ENCODE peak calls at places on chromosomes 5 and 9, in seven cellular contexts. F is upper lobe of right lung, J is lower lobe of right lung, V is hepatocyte, Y is mammary epithelial cell, I is fibroblast of pulmonary artery, W is IMR-90. E is an unnamed sample.

GRCh38 chr9:92404437-92404836 is at the start of gene OGN:
- DNase-seq in F (no peak), I (peak), W (peak), Y (no peak), J (no peak), V (peak), E (peak)

GRCh38 chr5:159290741-159291140 is 27.7 kb downstream of the UBLCP1 start:
- DNase-seq in Y (peak), V (no peak), W (peak), I (no peak), F (no peak), J (no peak), E (no peak)

GRCh38 chr5:140540227-140540626 is 7.2 kb upstream of the EIF4EBP3 start:
- DNase-seq in Y (no peak), F (no peak), I (no peak), W (no peak), J (no peak), V (no peak), E (no peak)

GRCh38 chr5:144421411-144421810 is 250.7 kb downstream of the KCTD16 start:
- DNase-seq in Y (peak), V (peak), J (no peak), W (no peak), I (peak), F (no peak), E (no peak)

GRCh38 chr5:169280286-169280685 is 20.7 kb downstream of the SLIT3 start:
- DNase-seq in V (no peak), W (no peak), Y (no peak), J (no peak), F (no peak), I (no peak), E (no peak)

GRCh38 chr5:135846311-135846710 is 11.8 kb downstream of the SLC25A48 start:
- DNase-seq in Y (no peak), W (no peak), V (no peak), I (no peak), F (no peak), J (no peak), E (no peak)

GRCh38 chr9:128706671-128707381 is 4.5 kb downstream of the PKN3 start:
- DNase-seq in V (no peak), W (no peak), Y (no peak), I (no peak), F (peak), J (peak), E (no peak)

GRCh38 chr5:122341087-122341486 is 29.1 kb downstream of the SNCAIP start:
- DNase-seq in V (no peak), Y (no peak), F (no peak), J (no peak), I (no peak), W (peak), E (no peak)

GRCh38 chr5:127333463-127333862 is 42.9 kb downstream of the MEGF10 start:
- DNase-seq in V (no peak), J (no peak), F (no peak), I (no peak), W (no peak), Y (no peak), E (no peak)

GRCh38 chr5:69444127-69444754 is 29.3 kb downstream of the MARVELD2 start:
- DNase-seq in I (no peak), Y (no peak), V (peak), F (no peak), J (no peak), W (no peak), E (no peak)

GRCh38 chr9:96566401-96567202 is 53.0 kb downstream of the CDC14B start:
- DNase-seq in Y (peak), V (peak), I (peak), J (peak), F (peak), W (no peak), E (peak)

GRCh38 chr5:16736158-16736994 is 119.6 kb upstream of the RETREG1 start:
- DNase-seq in Y (peak), W (peak), J (peak), V (peak), I (peak), F (peak), E (no peak)

GRCh38 chr5:54094706-54095105 is 215.7 kb downstream of the ARL15 start:
- DNase-seq in F (no peak), V (no peak), Y (no peak), I (no peak), W (no peak), J (no peak), E (no peak)

GRCh38 chr5:57844410-57844809 is 361.8 kb upstream of the ACTBL2 start:
- DNase-seq in V (no peak), Y (no peak), F (no peak), W (no peak), I (peak), J (no peak), E (no peak)

GRCh38 chr5:91641730-91642350 is 258.7 kb upstream of the ARRDC3 start:
- DNase-seq in I (peak), W (peak), F (no peak), Y (peak), J (no peak), V (peak), E (no peak)

GRCh38 chr9:88829276-88829675 is 162.0 kb upstream of the S1PR3 start:
- DNase-seq in V (no peak), J (no peak), F (no peak), W (no peak), I (no peak), Y (peak), E (no peak)

GRCh38 chr9:105842023-105842644 is 147.8 kb downstream of the TMEM38B start:
- DNase-seq in W (peak), I (peak), V (peak), Y (peak), J (no peak), F (no peak), E (peak)

GRCh38 chr9:70049672-70050271 is 6.1 kb downstream of the MAMDC2 start:
- DNase-seq in F (no peak), W (peak), Y (no peak), I (peak), V (peak), J (peak), E (no peak)

GRCh38 chr9:113668057-113668456 is 204.5 kb downstream of the RGS3 start:
- DNase-seq in W (no peak), J (no peak), V (no peak), Y (no peak), F (no peak), I (no peak), E (no peak)

GRCh38 chr5:57302164-57302563 is 128.3 kb downstream of the GPBP1 start:
- DNase-seq in J (no peak), Y (peak), F (no peak), I (peak), V (no peak), W (peak), E (peak)

GRCh38 chr5:148998174-148998797 is 64.6 kb downstream of the SH3TC2 start:
- DNase-seq in W (peak), J (no peak), F (no peak), Y (peak), V (peak), I (peak), E (no peak)

GRCh38 chr5:160199410-160199911 is 29.8 kb upstream of the FABP6 start:
- DNase-seq in J (peak), Y (peak), V (peak), F (peak), I (peak), W (peak), E (peak)

GRCh38 chr5:147743686-147744332 is 38.7 kb downstream of the JAKMIP2 start:
- DNase-seq in F (no peak), J (no peak), Y (no peak), V (no peak), W (no peak), I (no peak), E (no peak)

GRCh38 chr5:61919920-61920319 is 386.1 kb upstream of the KIF2A start:
- DNase-seq in I (no peak), F (peak), W (no peak), V (peak), Y (peak), J (peak), E (no peak)

GRCh38 chr5:163914911-163915310 is 409.5 kb downstream of the MAT2B start:
- DNase-seq in I (no peak), Y (no peak), F (peak), J (no peak), V (peak), W (no peak), E (no peak)

GRCh38 chr9:123069010-123069481 is 35.6 kb downstream of the GPR21 start:
- DNase-seq in F (no peak), V (peak), W (peak), Y (no peak), I (peak), J (no peak), E (no peak)

GRCh38 chr5:13946111-13946510 is 1.6 kb upstream of the DNAH5 start:
- DNase-seq in Y (peak), I (no peak), V (no peak), F (no peak), J (no peak), W (peak), E (no peak)

DNA sequence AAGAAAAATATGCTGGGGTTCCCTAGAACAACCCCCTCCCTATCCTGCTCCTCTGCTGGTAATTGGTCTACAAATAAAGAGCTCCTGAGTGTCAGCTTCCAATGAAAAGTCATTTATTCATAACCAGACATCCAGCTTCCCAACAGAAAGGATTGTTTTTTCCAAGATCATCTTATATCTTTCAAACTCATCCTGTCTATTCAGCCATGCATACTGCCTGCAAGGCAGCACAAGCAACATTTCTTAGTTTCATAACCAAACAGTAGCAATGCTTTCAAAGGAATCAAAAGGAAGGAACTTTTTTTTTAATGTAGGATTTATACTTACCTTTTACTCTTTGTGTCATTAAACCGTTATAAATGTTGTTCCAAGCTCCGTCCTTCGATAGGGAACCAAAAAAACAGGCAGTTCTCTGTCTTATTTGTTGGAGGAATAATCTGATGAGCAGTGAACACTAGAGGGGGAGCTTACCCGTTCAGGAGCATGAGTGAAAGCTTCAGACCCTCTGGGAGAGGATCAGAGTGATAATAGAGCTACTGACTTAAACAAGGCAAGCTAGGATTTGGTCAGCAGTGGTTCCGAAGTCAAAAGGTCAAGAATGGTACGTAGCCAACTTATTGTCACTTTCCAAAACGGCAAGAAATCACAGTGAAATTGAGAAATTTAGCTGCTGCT is 893.1 kb downstream of the NR2F1-AS1 start:
- DNase-seq in I (peak), V (peak), W (peak), J (no peak), Y (peak), F (no peak), E (no peak)
- H3K4me3 ChIP-seq in I (no peak), V (no peak), W (peak), J (peak), Y (no peak), F (peak), E (no peak)

GRCh38 chr5:1292846-1293415 is 1.9 kb downstream of the TERT start:
- DNase-seq in J (no peak), I (no peak), F (peak), Y (no peak), V (peak), W (no peak), E (no peak)

GRCh38 chr5:1293416-1293996 is 1.4 kb downstream of the TERT start:
- DNase-seq in J (no peak), V (peak), Y (no peak), I (no peak), F (peak), W (no peak), E (no peak)

GRCh38 chr5:1292139-1292538 is 2.7 kb downstream of the TERT start:
- DNase-seq in Y (no peak), J (no peak), V (no peak), F (peak), W (no peak), I (no peak), E (no peak)

GRCh38 chr5:1293997-1294838 is 650 bp downstream of the TERT start:
- DNase-seq in Y (no peak), I (no peak), F (no peak), W (no peak), J (no peak), V (peak), E (no peak)

GRCh38 chr5:1291611-1292080 is 3.2 kb downstream of the TERT start:
- DNase-seq in Y (no peak), F (peak), J (no peak), W (no peak), I (no peak), V (no peak), E (no peak)
- H3K4me3 ChIP-seq in Y (no peak), F (no peak), J (no peak), W (no peak), I (no peak), V (no peak), E (no peak)

GRCh38 chr5:641331-641765 is 29.2 kb downstream of the CEP72 start:
- DNase-seq in J (peak), F (no peak), I (no peak), V (no peak), W (no peak), Y (no peak), E (no peak)

GRCh38 chr5:643351-643801 is 31.2 kb downstream of the CEP72 start:
- DNase-seq in W (no peak), I (no peak), J (peak), F (peak), Y (no peak), V (no peak), E (no peak)

GRCh38 chr5:640461-641330 is 28.6 kb downstream of the CEP72 start:
- DNase-seq in F (peak), J (peak), V (no peak), Y (no peak), I (no peak), W (no peak), E (no peak)

GRCh38 chr5:643811-644271 is 31.7 kb downstream of the CEP72 start:
- DNase-seq in J (peak), W (no peak), F (peak), V (no peak), I (no peak), Y (no peak), E (no peak)

DNA sequence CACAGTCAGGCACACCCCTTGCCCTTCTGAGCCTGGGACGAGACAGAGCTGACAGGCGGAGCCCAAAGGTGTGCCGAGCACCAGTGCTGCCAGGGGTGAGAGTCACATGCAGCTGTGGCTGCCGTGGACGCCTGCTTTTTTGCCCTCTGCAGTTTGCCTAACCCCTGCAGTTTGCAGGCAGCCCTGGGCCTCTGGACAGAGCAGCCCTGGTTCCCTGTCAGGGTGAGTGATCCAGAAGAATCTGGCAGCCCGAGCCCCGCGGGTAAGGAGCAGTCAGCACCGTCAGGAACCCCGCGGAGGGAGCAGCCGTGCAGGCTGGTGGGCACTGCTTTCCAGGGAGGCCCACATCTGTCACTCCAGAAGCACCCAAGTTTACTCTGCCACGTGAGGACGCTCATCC is 30.3 kb downstream of the CEP72 start:
- DNase-seq in F (peak), J (peak), V (no peak), I (no peak), W (no peak), Y (no peak), E (no peak)
- H3K4me3 ChIP-seq in F (no peak), J (no peak), V (no peak), I (no peak), W (no peak), Y (no peak), E (no peak)

DNA sequence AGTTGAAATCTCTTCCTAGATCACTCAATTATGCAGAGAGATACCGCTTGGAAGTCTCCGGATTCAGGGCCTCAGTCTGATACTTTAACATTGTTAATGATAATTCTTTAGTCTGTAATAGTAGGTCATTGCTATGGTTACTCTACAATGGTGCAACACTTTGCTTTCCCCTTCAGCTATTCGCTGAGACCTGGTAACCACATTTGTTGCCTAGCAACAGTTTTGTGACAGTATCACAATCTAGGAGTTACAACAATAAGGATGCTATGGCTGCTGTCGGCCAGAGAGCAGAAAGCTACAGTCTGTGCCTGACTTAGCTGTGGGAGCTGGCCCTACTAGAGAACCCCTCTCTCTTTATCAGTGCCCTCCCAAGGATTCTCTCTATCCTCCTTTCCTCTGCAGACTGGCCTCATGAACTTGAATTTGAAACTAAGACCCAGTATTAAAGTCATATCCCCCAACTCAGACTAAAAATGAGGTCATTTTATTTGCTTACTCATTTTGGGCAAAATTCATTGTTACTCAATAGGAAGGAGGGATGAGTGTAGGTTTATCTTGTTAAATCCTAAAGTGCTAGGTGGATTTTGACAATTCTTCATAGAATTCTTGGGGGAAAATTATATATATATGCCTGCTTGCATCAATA is 39.3 kb downstream of the NR2F1 start:
- DNase-seq in J (no peak), I (peak), Y (peak), W (peak), F (no peak), V (no peak), E (no peak)
- H3K4me3 ChIP-seq in J (no peak), I (no peak), Y (no peak), W (no peak), F (no peak), V (no peak), E (no peak)

GRCh38 chr9:35942286-35942685 is 15.7 kb downstream of the OR2S2 start:
- DNase-seq in I (no peak), J (no peak), Y (no peak), W (no peak), F (no peak), V (no peak), E (no peak)

GRCh38 chr9:35938474-35939145 is 19.3 kb downstream of the OR2S2 start:
- DNase-seq in W (no peak), V (no peak), F (no peak), J (no peak), Y (no peak), I (no peak), E (no peak)

GRCh38 chr9:35937227-35937626 is 20.7 kb downstream of the OR2S2 start:
- DNase-seq in J (no peak), V (no peak), F (no peak), W (peak), I (peak), Y (no peak), E (no peak)

GRCh38 chr9:35940474-35941467 is 17.2 kb downstream of the OR2S2 start:
- DNase-seq in W (no peak), J (no peak), F (no peak), Y (peak), I (no peak), V (no peak), E (peak)

GRCh38 chr9:35939851-35940250 is 18.1 kb downstream of the OR2S2 start:
- DNase-seq in Y (no peak), J (no peak), W (no peak), F (no peak), I (no peak), V (no peak), E (no peak)
- H3K4me3 ChIP-seq in Y (no peak), J (no peak), W (no peak), F (no peak), I (no peak), V (no peak), E (no peak)

GRCh38 chr9:85276743-85277142 is 465.0 kb downstream of the AGTPBP1 start:
- DNase-seq in W (no peak), J (no peak), F (no peak), Y (no peak), V (no peak), I (no peak), E (no peak)

GRCh38 chr9:85278769-85279168 is 463.0 kb downstream of the AGTPBP1 start:
- DNase-seq in F (no peak), J (no peak), I (no peak), Y (no peak), W (no peak), V (no peak), E (no peak)
- H3K4me3 ChIP-seq in F (no peak), J (no peak), I (no peak), Y (no peak), W (no peak), V (no peak), E (no peak)

GRCh38 chr9:77023726-77024125 is 4.3 kb downstream of the FOXB2 start:
- DNase-seq in W (no peak), Y (no peak), F (no peak), V (no peak), I (no peak), J (no peak), E (no peak)

GRCh38 chr9:77021289-77021927 is 2.0 kb downstream of the FOXB2 start:
- DNase-seq in Y (no peak), I (no peak), J (no peak), F (no peak), W (no peak), V (no peak), E (no peak)

GRCh38 chr9:77021928-77022782 is 2.7 kb downstream of the FOXB2 start:
- DNase-seq in V (no peak), W (no peak), Y (no peak), I (no peak), J (no peak), F (no peak), E (no peak)

GRCh38 chr9:77025146-77025545 is 5.7 kb downstream of the FOXB2 start:
- DNase-seq in I (no peak), Y (peak), W (no peak), F (no peak), V (no peak), J (no peak), E (no peak)

GRCh38 chr9:77022783-77023440 is 3.5 kb downstream of the FOXB2 start:
- DNase-seq in W (no peak), I (no peak), V (no peak), F (no peak), J (no peak), Y (no peak), E (no peak)
- H3K4me3 ChIP-seq in W (no peak), I (no peak), V (no peak), F (no peak), J (no peak), Y (no peak), E (no peak)

GRCh38 chr5:113022661-113023060 is 46.1 kb downstream of the DCP2 start:
- DNase-seq in I (peak), V (no peak), Y (peak), W (peak), F (no peak), J (no peak), E (peak)
- H3K4me3 ChIP-seq in I (no peak), V (no peak), Y (no peak), W (no peak), F (no peak), J (no peak), E (no peak)

GRCh38 chr5:96339862-96340261 is 93.2 kb downstream of the PCSK1 start:
- DNase-seq in V (no peak), J (no peak), Y (no peak), I (peak), F (no peak), W (no peak), E (no peak)

GRCh38 chr5:96338089-96338488 is 95.0 kb downstream of the PCSK1 start:
- DNase-seq in W (no peak), F (no peak), J (no peak), I (no peak), Y (no peak), V (no peak), E (no peak)

GRCh38 chr5:96337048-96337781 is 95.8 kb downstream of the PCSK1 start:
- DNase-seq in I (no peak), J (no peak), F (no peak), W (no peak), Y (no peak), V (no peak), E (no peak)

GRCh38 chr5:96340357-96340756 is 92.7 kb downstream of the PCSK1 start:
- DNase-seq in F (no peak), I (peak), J (no peak), W (no peak), V (no peak), Y (no peak), E (no peak)

GRCh38 chr5:96338624-96339023 is 94.4 kb downstream of the PCSK1 start:
- DNase-seq in Y (no peak), V (peak), J (no peak), F (no peak), I (peak), W (no peak), E (no peak)
- H3K4me3 ChIP-seq in Y (no peak), V (no peak), J (no peak), F (no peak), I (no peak), W (no peak), E (no peak)